ENCODE peak calls at places on chromosomes 6 and 20, in four cellular contexts. B is GM23338, D is AG04449, A is left ventricle myocardium inferior. R is an unnamed sample.
A peak's percentile ranks its signal among the peaks of the same experiment; 100 is the strongest.

GRCh38 chr6:27478141-27478705 is 5.3 kb upstream of the ZNF184 start:
- DNase-seq in D (no peak), B (peak; percentile 15), A (no peak), R (no peak)

GRCh38 chr6:165647041-165647440 is 16.0 kb downstream of the PDE10A start:
- DNase-seq in B (no peak), A (no peak), D (no peak), R (no peak)

GRCh38 chr6:6564154-6564553 is 24.4 kb upstream of the LY86 start:
- DNase-seq in A (no peak), B (no peak), D (no peak), R (no peak)

GRCh38 chr6:89818977-89819335 is 638 bp downstream of the MDN1 start:
- DNase-seq in B (peak; percentile 58), A (no peak), D (no peak), R (no peak)

GRCh38 chr20:36472656-36473071 is 68.7 kb upstream of the MYL9 start:
- DNase-seq in B (peak; percentile 83), A (peak; percentile 55), D (no peak), R (no peak)

GRCh38 chr6:83190596-83190995 is 2.5 kb downstream of the PGM3 start:
- DNase-seq in D (no peak), A (no peak), B (no peak), R (no peak)

GRCh38 chr20:63653974-63654680 is 903 bp upstream of the STMN3 start:
- DNase-seq in D (no peak), A (no peak), B (no peak), R (no peak)

GRCh38 chr6:140281794-140282193 is 907.3 kb upstream of the CITED2 start:
- DNase-seq in B (no peak), A (no peak), D (no peak), R (no peak)

GRCh38 chr6:37110455-37111155 is 59.3 kb upstream of the PIM1 start:
- DNase-seq in A (no peak), D (no peak), B (no peak), R (no peak)

GRCh38 chr6:25263602-25264001 is 15.6 kb upstream of the CARMIL1 start:
- DNase-seq in A (no peak), D (peak; percentile 19), B (no peak), R (no peak)

DNA sequence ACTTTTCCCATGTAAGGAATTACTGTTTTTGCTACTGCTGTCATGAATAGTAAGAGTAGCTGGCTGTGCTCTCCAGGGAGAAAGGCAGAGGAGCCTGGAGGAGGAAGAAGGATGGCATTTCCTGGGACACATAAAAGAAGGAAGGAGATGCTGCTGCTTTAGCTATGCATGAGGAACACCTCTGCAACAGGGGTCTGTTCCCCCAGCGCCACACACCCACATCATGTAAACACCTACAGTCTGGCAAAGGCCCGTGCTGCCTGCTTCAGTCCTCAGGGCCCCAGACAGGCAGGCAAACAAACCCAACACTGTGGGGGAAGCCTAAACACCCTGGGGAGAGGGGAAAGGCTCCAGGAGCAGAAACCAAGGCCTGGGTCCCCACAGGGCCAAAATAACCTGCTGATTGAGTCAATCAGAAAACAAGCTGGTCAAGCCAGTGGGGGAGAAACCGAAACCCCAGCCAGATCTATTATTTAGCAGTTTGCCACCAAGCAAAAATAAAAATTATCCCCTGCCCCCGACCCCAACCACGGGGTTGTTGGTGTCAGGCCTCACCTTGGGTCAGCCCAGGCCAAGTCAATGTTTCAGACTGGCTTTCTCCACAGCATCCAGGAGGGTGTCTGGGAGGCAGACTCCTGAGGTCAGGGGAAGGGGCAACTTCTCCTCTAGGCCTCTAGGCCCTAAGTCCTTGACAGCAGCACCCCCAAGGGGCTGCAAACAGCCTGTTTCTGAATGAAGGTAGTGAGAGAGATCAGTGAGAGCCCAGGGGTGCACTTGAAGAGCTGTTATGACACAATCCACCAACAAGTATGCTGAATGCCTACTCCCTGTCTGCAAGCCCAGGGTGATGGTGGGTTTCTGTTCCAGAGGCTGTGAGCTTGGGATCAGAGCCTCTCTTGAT is 34.6 kb upstream of the SCUBE3 start:
- DNase-seq in A (no peak), D (no peak), B (peak; percentile 66), R (no peak)
- TF ChIP-seq CTCF in A (no peak), D (no peak), B (peak; percentile 42), R (no peak)

GRCh38 chr6:56699066-56699654 is 56.5 kb upstream of the DST start:
- DNase-seq in D (no peak), A (no peak), B (no peak), R (no peak)
- TF ChIP-seq CTCF in D (peak; percentile 30), A (peak; percentile 72), B (peak; percentile 63), R (peak; percentile 48)

GRCh38 chr20:60365063-60365640 is 406.9 kb downstream of the CDH26 start:
- DNase-seq in A (no peak), B (peak; percentile 52), D (no peak), R (no peak)
- TF ChIP-seq CTCF in A (no peak), B (peak; percentile 33), D (no peak), R (no peak)

GRCh38 chr6:104483225-104483834 is 376.4 kb downstream of the HACE1 start:
- DNase-seq in B (peak; percentile 56), D (no peak), A (no peak), R (no peak)
- TF ChIP-seq CTCF in B (peak; percentile 79), D (no peak), A (peak; percentile 19), R (no peak)

GRCh38 chr6:17043148-17043522 is 58.7 kb upstream of the STMND1 start:
- DNase-seq in B (no peak), A (no peak), D (no peak), R (no peak)

GRCh38 chr6:17045581-17046322 is 56.1 kb upstream of the STMND1 start:
- DNase-seq in D (peak; percentile 88), B (no peak), A (no peak), R (no peak)

GRCh38 chr6:17038316-17038715 is 63.5 kb upstream of the STMND1 start:
- DNase-seq in D (no peak), A (no peak), B (no peak), R (no peak)

GRCh38 chr6:17039266-17039665 is 62.6 kb upstream of the STMND1 start:
- DNase-seq in D (no peak), B (no peak), A (no peak), R (no peak)

DNA sequence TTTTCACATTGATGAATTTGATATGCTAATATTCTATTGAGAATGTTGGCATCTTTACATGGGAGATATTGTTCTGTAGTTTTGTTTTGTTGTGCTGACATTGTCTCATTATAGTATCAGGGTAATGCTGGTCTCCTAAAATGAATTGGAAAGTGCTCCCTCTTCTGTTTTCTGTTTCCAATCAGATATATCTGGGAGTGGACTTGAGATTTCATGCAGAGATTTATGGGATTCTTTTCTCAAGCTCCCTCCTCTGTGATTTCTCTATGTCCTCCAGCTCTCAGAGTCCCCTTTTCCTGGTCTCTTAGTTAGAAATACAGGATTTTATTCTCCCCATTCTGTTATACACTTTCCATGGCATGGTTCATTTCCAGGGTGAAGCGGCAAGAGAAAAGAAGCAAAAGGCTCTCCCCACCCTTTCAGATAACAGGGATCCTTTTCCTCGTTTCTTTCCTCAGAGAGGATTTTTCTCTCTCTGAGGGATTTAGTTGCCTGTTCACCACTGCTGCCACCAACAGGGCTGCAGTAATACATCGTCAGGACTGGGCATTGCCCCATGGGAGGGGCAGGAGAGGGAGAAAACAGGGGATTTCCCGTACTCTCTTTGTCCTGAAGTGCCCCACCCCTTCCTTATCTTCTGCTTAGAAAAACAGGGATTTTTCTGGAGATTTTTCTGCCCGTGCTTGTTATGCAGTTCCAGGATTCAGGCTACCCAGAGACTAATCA is 59.3 kb upstream of the STMND1 start:
- DNase-seq in D (no peak), A (no peak), B (peak; percentile 85), R (no peak)
- TF ChIP-seq CTCF in D (peak; percentile 30), A (peak; percentile 42), B (peak; percentile 40), R (peak; percentile 50)